ENCODE peak calls at places on chromosomes 1 and 21, in six cellular contexts. T is aorta; L is CD8-positive, alpha-beta memory T cell; V is body of pancreas; E is pancreas; W is CD8-positive, alpha-beta T cell. X is an unnamed sample. For H3K4me1 and H3K36me3, the result is how much of the 10 kb centered on the place peaks cover.

GRCh38 chr1:24416666-24417391 is 1.2 kb downstream of the NIPAL3 start:
- DNase-seq in T (no peak), L (peak), V (no peak), E (no peak), W (peak), X (no peak)

GRCh38 chr1:41662656-41663437 is 178.4 kb upstream of the EDN2 start:
- DNase-seq in T (peak), L (no peak), V (peak), E (peak), W (peak), X (peak)

GRCh38 chr1:70142120-70142519 is 63.3 kb downstream of the LRRC40 start:
- DNase-seq in T (no peak), L (no peak), V (no peak), E (no peak), W (no peak), X (no peak)

GRCh38 chr1:31102501-31102950 is 37.0 kb upstream of the PUM1 start:
- DNase-seq in T (no peak), L (no peak), V (peak), E (no peak), W (no peak), X (no peak)

GRCh38 chr1:29956343-29957030 is 720.2 kb downstream of the PTPRU start:
- DNase-seq in T (no peak), L (no peak), V (no peak), E (no peak), W (no peak), X (no peak)

GRCh38 chr1:51829058-51829457 is 49.5 kb downstream of the NRDC start:
- DNase-seq in T (no peak), L (no peak), V (no peak), E (no peak), W (no peak), X (no peak)

GRCh38 chr1:23557471-23558124 is 1.7 kb downstream of the ID3 start:
- DNase-seq in T (no peak), L (no peak), V (no peak), E (no peak), W (no peak), X (no peak)

GRCh38 chr1:116529199-116529616 is 41.6 kb downstream of the CD58 start:
- DNase-seq in T (no peak), L (no peak), V (no peak), E (no peak), W (no peak), X (no peak)

GRCh38 chr1:201219481-201220387 is 29.1 kb downstream of the IGFN1 start:
- DNase-seq in T (no peak), L (no peak), V (no peak), E (no peak), W (no peak), X (peak)

GRCh38 chr1:192445849-192446489 is 129.2 kb downstream of the RGS21 start:
- DNase-seq in T (no peak), L (peak), V (peak), E (no peak), W (peak), X (peak)

DNA sequence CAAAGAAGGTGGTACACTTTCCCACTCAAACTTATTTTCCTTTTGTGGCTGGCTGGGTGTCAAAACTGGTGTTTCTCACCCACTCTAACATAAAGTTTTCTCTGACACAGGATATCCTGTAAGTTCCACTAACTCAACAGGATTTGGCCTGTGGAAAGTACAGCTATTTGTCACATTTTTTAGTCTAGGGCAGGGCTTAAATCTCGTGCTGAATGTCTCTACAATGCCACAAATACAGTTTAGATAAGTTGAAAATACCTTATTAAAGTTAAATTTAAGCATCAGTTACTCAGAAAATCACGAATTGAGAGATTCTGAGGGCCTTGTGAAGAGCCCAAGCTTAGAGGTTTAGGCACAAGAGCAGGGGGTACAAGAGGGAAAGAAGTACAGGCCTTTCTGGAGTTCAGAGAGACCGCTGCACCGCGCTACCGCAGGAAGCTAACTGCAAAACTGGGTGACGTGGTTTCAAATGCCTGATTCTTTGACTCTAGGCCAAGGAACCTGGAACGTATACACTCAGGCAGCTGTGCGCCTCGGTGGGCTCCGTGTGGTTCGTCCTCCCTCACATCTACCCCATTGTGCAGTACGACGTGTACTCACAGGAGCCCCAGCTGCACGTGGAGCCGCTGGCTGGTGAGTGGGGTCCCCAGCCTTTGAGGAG is 23.4 kb upstream of the PWP2 start:
- DNase-seq in T (no peak), L (peak), V (peak), E (no peak), W (peak), X (no peak)
- H3K4me1 ChIP-seq in T (under half), L (half or more), V (under half), E (under half), W (half or more), X (under half)

GRCh38 chr1:78007677-78008341 is 3.1 kb downstream of the DNAJB4 start:
- DNase-seq in T (no peak), L (no peak), V (no peak), E (no peak), W (no peak), X (no peak)
- H3K4me3 ChIP-seq in T (peak), L (no peak), V (no peak), E (peak), W (no peak), X (no peak)

GRCh38 chr1:17020502-17020901 is 8.8 kb upstream of the ATP13A2 start:
- DNase-seq in T (peak), L (no peak), V (no peak), E (no peak), W (no peak), X (no peak)
- H3K36me3 ChIP-seq in T (under half), L (half or more), V (under half), E (half or more), W (half or more), X (under half)

GRCh38 chr1:221782970-221783369 is 41.1 kb upstream of the DUSP10 start:
- DNase-seq in T (no peak), L (no peak), V (no peak), E (no peak), W (no peak), X (no peak)
- H3K4me1 ChIP-seq in T (under half), L (half or more), V (under half), E (under half), W (under half), X (under half)

DNA sequence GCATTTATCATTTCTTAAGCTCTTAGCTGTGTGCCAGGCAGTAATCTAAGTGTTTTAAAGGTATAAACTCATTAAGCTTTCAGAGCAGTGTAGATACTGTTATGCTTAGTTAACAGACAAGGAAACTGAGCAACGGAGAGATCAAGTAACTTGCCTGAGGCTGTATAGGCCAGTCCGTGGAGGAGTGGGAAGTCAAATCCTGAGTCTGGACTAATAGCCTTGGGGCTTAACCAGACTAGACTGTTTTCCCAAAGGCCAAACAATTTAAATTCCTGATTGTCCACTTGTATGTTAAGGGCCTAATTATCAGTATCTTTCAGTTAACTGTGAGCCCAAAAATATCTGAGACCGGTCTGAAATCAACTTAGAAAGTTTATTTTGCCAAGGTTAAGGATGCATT is 2.6 kb downstream of the IFNAR1 start:
- DNase-seq in T (no peak), L (no peak), V (no peak), E (no peak), W (no peak), X (no peak)
- H3K4me3 ChIP-seq in T (no peak), L (peak), V (no peak), E (no peak), W (no peak), X (no peak)